ENCODE peak calls at places on chromosomes 16 and 17, in nine cellular contexts. One of them, this sample, is unnamed.

GRCh38 chr16:68070811-68071546 is 14.2 kb upstream of the NFATC3 start:
- DNase-seq in HCT116: no peak
- DNase-seq in SK-N-SH: no peak
- DNase-seq in HepG2: no peak
- DNase-seq in Panc1: no peak
- DNase-seq in K562: no peak
- DNase-seq in GM12878: no peak
- DNase-seq in GM23338: no peak
- DNase-seq in A549: no peak
- DNase-seq in this sample: no peak

GRCh38 chr16:81623365-81624102 is 155.6 kb upstream of the PLCG2 start:
- DNase-seq in HCT116: peak; percentile 53
- DNase-seq in Panc1: no peak
- DNase-seq in K562: peak; percentile 69
- DNase-seq in SK-N-SH: peak; percentile 59
- DNase-seq in GM23338: peak; percentile 75
- DNase-seq in GM12878: peak; percentile 37
- DNase-seq in HepG2: peak; percentile 50
- DNase-seq in A549: peak; percentile 73
- DNase-seq in this sample: peak; percentile 28

GRCh38 chr17:75086496-75087181 is 1.1 kb upstream of the SLC16A5 start:
- DNase-seq in SK-N-SH: no peak
- DNase-seq in A549: no peak
- DNase-seq in K562: no peak
- DNase-seq in GM23338: no peak
- DNase-seq in HepG2: peak; percentile 87
- DNase-seq in HCT116: no peak
- DNase-seq in GM12878: no peak
- DNase-seq in Panc1: no peak
- DNase-seq in this sample: no peak

GRCh38 chr16:73503093-73503492 is 455.2 kb upstream of the ZFHX3 start:
- DNase-seq in HCT116: no peak
- DNase-seq in Panc1: no peak
- DNase-seq in SK-N-SH: no peak
- DNase-seq in K562: no peak
- DNase-seq in GM23338: no peak
- DNase-seq in HepG2: no peak
- DNase-seq in A549: no peak
- DNase-seq in GM12878: no peak
- DNase-seq in this sample: no peak

GRCh38 chr17:56819431-56820145 is 14.1 kb downstream of the C17orf67 start:
- DNase-seq in GM12878: peak; percentile 53
- DNase-seq in K562: peak; percentile 81
- DNase-seq in Panc1: peak; percentile 61
- DNase-seq in SK-N-SH: peak; percentile 87
- DNase-seq in HCT116: peak; percentile 85
- DNase-seq in GM23338: peak; percentile 96
- DNase-seq in HepG2: peak; percentile 89
- DNase-seq in A549: peak; percentile 91
- DNase-seq in this sample: peak; percentile 76

GRCh38 chr17:60554377-60554788 is 28.3 kb upstream of the APPBP2 start:
- DNase-seq in GM23338: no peak
- DNase-seq in SK-N-SH: no peak
- DNase-seq in HepG2: no peak
- DNase-seq in A549: no peak
- DNase-seq in HCT116: no peak
- DNase-seq in GM12878: no peak
- DNase-seq in K562: no peak
- DNase-seq in Panc1: no peak
- DNase-seq in this sample: no peak

GRCh38 chr17:3796822-3797170 is 4.2 kb downstream of the ITGAE start:
- DNase-seq in Panc1: no peak
- DNase-seq in K562: no peak
- DNase-seq in SK-N-SH: no peak
- DNase-seq in HepG2: no peak
- DNase-seq in HCT116: no peak
- DNase-seq in GM12878: no peak
- DNase-seq in A549: no peak
- DNase-seq in GM23338: no peak
- DNase-seq in this sample: no peak

GRCh38 chr17:75367312-75367711 is 38.2 kb downstream of the GRB2 start:
- DNase-seq in HCT116: no peak
- DNase-seq in SK-N-SH: no peak
- DNase-seq in HepG2: no peak
- DNase-seq in A549: peak; percentile 30
- DNase-seq in GM12878: no peak
- DNase-seq in GM23338: no peak
- DNase-seq in K562: no peak
- DNase-seq in Panc1: no peak
- DNase-seq in this sample: no peak

GRCh38 chr17:69404398-69404797 is 10.1 kb upstream of the MAP2K6 start:
- DNase-seq in GM12878: no peak
- DNase-seq in GM23338: no peak
- DNase-seq in Panc1: no peak
- DNase-seq in K562: no peak
- DNase-seq in HCT116: no peak
- DNase-seq in A549: no peak
- DNase-seq in SK-N-SH: no peak
- DNase-seq in HepG2: no peak
- DNase-seq in this sample: no peak

GRCh38 chr16:88784856-88785105 is 239 bp downstream of the PIEZO1 start:
- DNase-seq in HCT116: no peak
- DNase-seq in Panc1: no peak
- DNase-seq in A549: no peak
- DNase-seq in GM23338: peak; percentile 36
- DNase-seq in HepG2: no peak
- DNase-seq in GM12878: no peak
- DNase-seq in K562: no peak
- DNase-seq in SK-N-SH: no peak
- DNase-seq in this sample: no peak

GRCh38 chr17:51951737-51952136 is 206.8 kb downstream of the CA10 start:
- DNase-seq in HCT116: no peak
- DNase-seq in Panc1: no peak
- DNase-seq in GM12878: no peak
- DNase-seq in HepG2: no peak
- DNase-seq in SK-N-SH: no peak
- DNase-seq in K562: no peak
- DNase-seq in GM23338: no peak
- DNase-seq in A549: no peak
- DNase-seq in this sample: no peak

GRCh38 chr16:75908301-75908700 is 182.0 kb upstream of the CPHXL start:
- DNase-seq in GM12878: no peak
- DNase-seq in HCT116: no peak
- DNase-seq in Panc1: no peak
- DNase-seq in K562: no peak
- DNase-seq in HepG2: no peak
- DNase-seq in A549: no peak
- DNase-seq in SK-N-SH: no peak
- DNase-seq in GM23338: no peak
- DNase-seq in this sample: no peak

GRCh38 chr17:8606415-8606814 is 24.1 kb downstream of the MYH10 start:
- DNase-seq in K562: no peak
- DNase-seq in SK-N-SH: no peak
- DNase-seq in HepG2: no peak
- DNase-seq in GM23338: no peak
- DNase-seq in Panc1: no peak
- DNase-seq in A549: no peak
- DNase-seq in HCT116: no peak
- DNase-seq in GM12878: no peak
- DNase-seq in this sample: no peak

GRCh38 chr16:89456412-89456811 is 33.9 kb downstream of the ANKRD11 start:
- DNase-seq in Panc1: no peak
- DNase-seq in SK-N-SH: no peak
- DNase-seq in HCT116: no peak
- DNase-seq in GM12878: no peak
- DNase-seq in GM23338: no peak
- DNase-seq in A549: no peak
- DNase-seq in HepG2: no peak
- DNase-seq in K562: no peak
- DNase-seq in this sample: no peak

GRCh38 chr17:41679740-41680425 is 8.8 kb upstream of the EIF1 start:
- DNase-seq in Panc1: no peak
- DNase-seq in SK-N-SH: no peak
- DNase-seq in GM12878: no peak
- DNase-seq in HepG2: no peak
- DNase-seq in K562: no peak
- DNase-seq in A549: no peak
- DNase-seq in GM23338: no peak
- DNase-seq in HCT116: no peak
- DNase-seq in this sample: no peak

GRCh38 chr17:49872776-49873377 is 25.0 kb upstream of the TAC4 start:
- DNase-seq in Panc1: no peak
- DNase-seq in HCT116: no peak
- DNase-seq in K562: no peak
- DNase-seq in GM23338: no peak
- DNase-seq in SK-N-SH: no peak
- DNase-seq in GM12878: no peak
- DNase-seq in A549: no peak
- DNase-seq in HepG2: no peak
- DNase-seq in this sample: no peak

GRCh38 chr16:50373780-50374179 is 5.0 kb upstream of the BRD7 start:
- DNase-seq in K562: no peak
- DNase-seq in Panc1: no peak
- DNase-seq in GM12878: no peak
- DNase-seq in SK-N-SH: no peak
- DNase-seq in A549: no peak
- DNase-seq in HepG2: no peak
- DNase-seq in HCT116: no peak
- DNase-seq in GM23338: no peak
- DNase-seq in this sample: no peak

DNA sequence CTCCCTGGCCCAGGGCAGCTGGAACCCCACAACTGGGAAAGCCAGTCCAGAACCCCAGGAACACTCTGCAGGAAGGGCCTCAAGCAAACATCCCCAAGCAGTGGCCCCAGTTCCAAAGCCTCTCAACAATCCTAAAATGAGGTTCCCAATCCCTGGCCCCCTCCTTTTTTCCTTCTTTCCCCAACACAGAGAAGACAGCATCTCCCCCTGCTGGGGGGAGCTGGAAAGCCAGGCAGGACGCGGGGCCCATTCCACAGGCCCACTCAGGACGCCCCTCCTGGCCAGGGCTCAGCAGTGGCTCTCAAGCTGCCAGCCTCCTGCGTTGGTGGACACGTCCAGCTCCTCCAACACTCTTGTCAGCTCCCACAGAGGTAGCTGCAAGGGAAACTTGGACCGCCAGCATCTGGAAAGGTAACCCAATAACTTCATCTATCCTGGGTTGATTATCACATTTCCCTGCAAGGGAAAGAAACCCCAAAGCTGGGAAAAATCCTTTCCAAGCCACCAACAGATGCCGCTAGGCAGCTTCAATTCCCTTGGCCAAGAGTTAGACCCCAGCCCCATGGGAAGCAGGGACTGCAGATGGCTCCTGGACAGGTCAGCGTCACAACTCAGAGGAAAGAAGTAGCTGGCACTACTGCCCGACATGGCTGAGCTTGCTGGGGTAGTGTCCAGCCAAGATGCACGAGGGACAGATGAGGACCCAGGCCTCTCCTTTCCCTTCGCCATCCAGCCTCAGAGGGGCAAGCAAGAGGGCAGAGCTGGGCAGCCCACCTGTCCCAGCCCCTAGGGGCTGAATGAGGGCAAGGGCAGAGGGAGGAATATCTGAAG is 7.6 kb downstream of the HDAC5 start:
- DNase-seq in Panc1: no peak
- DNase-seq in HepG2: no peak
- DNase-seq in HCT116: no peak
- DNase-seq in SK-N-SH: peak; percentile 83
- DNase-seq in A549: peak; percentile 81
- DNase-seq in GM12878: no peak
- DNase-seq in K562: peak; percentile 73
- DNase-seq in GM23338: peak; percentile 80
- DNase-seq in this sample: no peak
- TF ChIP-seq REST in Panc1: no peak
- TF ChIP-seq REST in HepG2: no peak
- TF ChIP-seq REST in HCT116: no peak
- TF ChIP-seq REST in SK-N-SH: no peak
- TF ChIP-seq REST in A549: no peak
- TF ChIP-seq REST in GM12878: no peak
- TF ChIP-seq REST in K562: no peak
- TF ChIP-seq REST in GM23338: no peak
- TF ChIP-seq REST in this sample: no peak

DNA sequence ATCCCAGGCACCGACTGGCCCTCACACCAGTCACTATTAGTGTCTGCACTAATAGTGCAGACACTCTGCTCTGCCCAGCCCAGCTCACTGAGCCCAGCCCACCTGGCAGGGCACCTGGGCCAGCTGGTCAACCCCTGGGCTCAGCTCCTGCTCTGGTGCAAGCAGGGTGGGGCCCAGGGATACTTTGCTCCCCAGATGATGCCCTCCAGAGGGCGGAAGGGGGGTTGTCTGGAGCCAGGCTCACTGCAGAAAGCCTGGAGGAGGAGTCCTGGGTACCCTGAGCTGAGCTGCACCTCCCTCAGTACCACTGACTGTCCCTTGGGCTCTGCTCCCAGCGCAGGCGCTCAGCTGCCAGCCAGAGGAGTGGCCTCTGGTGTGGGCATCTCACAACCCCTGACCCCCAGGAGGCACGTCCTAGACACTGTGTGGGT is 14.5 kb downstream of the RAB11FIP4 start:
- DNase-seq in A549: no peak
- DNase-seq in K562: no peak
- DNase-seq in GM12878: no peak
- DNase-seq in SK-N-SH: peak; percentile 76
- DNase-seq in HepG2: no peak
- DNase-seq in Panc1: no peak
- DNase-seq in GM23338: peak; percentile 73
- DNase-seq in HCT116: no peak
- DNase-seq in this sample: no peak
- TF ChIP-seq REST in A549: no peak
- TF ChIP-seq REST in K562: no peak
- TF ChIP-seq REST in GM12878: no peak
- TF ChIP-seq REST in SK-N-SH: no peak
- TF ChIP-seq REST in HepG2: no peak
- TF ChIP-seq REST in Panc1: no peak
- TF ChIP-seq REST in GM23338: no peak
- TF ChIP-seq REST in HCT116: no peak
- TF ChIP-seq REST in this sample: no peak

GRCh38 chr16:57533366-57533617 is 3.1 kb downstream of the CCDC102A start:
- DNase-seq in K562: no peak
- DNase-seq in A549: no peak
- DNase-seq in GM23338: no peak
- DNase-seq in GM12878: no peak
- DNase-seq in Panc1: no peak
- DNase-seq in HepG2: no peak
- DNase-seq in HCT116: no peak
- DNase-seq in SK-N-SH: no peak
- DNase-seq in this sample: no peak
- TF ChIP-seq REST in K562: no peak
- TF ChIP-seq REST in A549: no peak
- TF ChIP-seq REST in GM23338: no peak
- TF ChIP-seq REST in GM12878: no peak
- TF ChIP-seq REST in Panc1: no peak
- TF ChIP-seq REST in HepG2: no peak
- TF ChIP-seq REST in HCT116: no peak
- TF ChIP-seq REST in SK-N-SH: no peak
- TF ChIP-seq REST in this sample: no peak

DNA sequence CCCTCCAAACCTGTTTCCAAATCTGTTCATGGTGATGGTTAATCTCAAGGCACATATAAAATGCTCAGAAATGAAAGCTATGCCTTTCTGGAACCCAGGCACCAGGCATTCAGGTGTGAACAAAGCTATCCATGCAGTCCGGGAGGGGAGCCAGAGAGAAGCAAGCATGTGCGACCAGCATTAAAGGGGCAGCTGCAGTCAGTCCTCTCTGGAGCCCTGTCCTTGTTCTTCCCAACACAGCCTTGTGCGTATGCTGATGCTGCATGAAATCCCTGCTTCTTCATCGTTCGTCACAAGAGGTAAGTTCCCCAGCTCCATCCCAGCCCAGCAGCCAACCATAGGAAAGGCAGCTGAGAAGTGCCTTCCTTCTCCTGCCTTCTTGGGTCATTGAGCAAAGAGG is 148.7 kb downstream of the GRIN2A start:
- DNase-seq in SK-N-SH: no peak
- DNase-seq in GM12878: no peak
- DNase-seq in GM23338: no peak
- DNase-seq in HepG2: no peak
- DNase-seq in K562: no peak
- DNase-seq in HCT116: no peak
- DNase-seq in A549: no peak
- DNase-seq in Panc1: no peak
- DNase-seq in this sample: no peak
- TF ChIP-seq REST in SK-N-SH: no peak
- TF ChIP-seq REST in GM12878: no peak
- TF ChIP-seq REST in GM23338: no peak
- TF ChIP-seq REST in HepG2: no peak
- TF ChIP-seq REST in K562: no peak
- TF ChIP-seq REST in HCT116: no peak
- TF ChIP-seq REST in A549: no peak
- TF ChIP-seq REST in Panc1: no peak
- TF ChIP-seq REST in this sample: no peak

This sample was measured in HL-60.